ENCODE peak calls at places on chromosomes 3 and 15, in nine cellular contexts. O, Q, U, V, I, T, W, A and J are unnamed samples.

GRCh38 chr3:69009559-69010410 is 3.7 kb downstream of the EOGT start:
- DNase-seq in O (no peak), Q (no peak), U (no peak), V (no peak), I (peak; percentile 76), T (peak; percentile 62), W (no peak), A (no peak), J (no peak)

GRCh38 chr15:84762840-84763572 is 14.6 kb downstream of the ZNF592 start:
- DNase-seq in O (no peak), Q (no peak), U (no peak), V (no peak), I (no peak), T (no peak), W (no peak), A (no peak), J (no peak)

GRCh38 chr3:111668912-111669488 is 73.9 kb upstream of the ZBED2 start:
- DNase-seq in O (no peak), Q (peak; percentile 79), U (peak; percentile 65), V (no peak), I (peak; percentile 45), T (peak; percentile 56), W (no peak), A (no peak), J (peak; percentile 55)

GRCh38 chr15:63076136-63077005 is 33.8 kb downstream of the TPM1 start:
- DNase-seq in O (no peak), Q (no peak), U (no peak), V (no peak), I (no peak), T (peak; percentile 34), W (no peak), A (no peak), J (no peak)

GRCh38 chr3:23174426-23175039 is 28.6 kb upstream of the UBE2E2 start:
- DNase-seq in O (no peak), Q (peak; percentile 1), U (peak; percentile 25), V (no peak), I (no peak), T (peak; percentile 16), W (no peak), A (no peak), J (no peak)

GRCh38 chr3:150253622-150254021 is 154.5 kb upstream of the TSC22D2 start:
- DNase-seq in O (no peak), Q (peak; percentile 89), U (no peak), V (no peak), I (no peak), T (no peak), W (no peak), A (no peak), J (no peak)

GRCh38 chr3:185983495-185984141 is 45.8 kb upstream of the TRA2B start:
- DNase-seq in O (peak; percentile 48), Q (peak; percentile 88), U (peak; percentile 71), V (peak; percentile 70), I (peak; percentile 81), T (peak; percentile 90), W (peak; percentile 65), A (peak; percentile 58), J (peak; percentile 81)

GRCh38 chr3:58564456-58565160 is 12.6 kb downstream of the FAM107A start:
- DNase-seq in O (no peak), Q (no peak), U (no peak), V (no peak), I (peak; percentile 65), T (no peak), W (no peak), A (no peak), J (peak; percentile 30)

GRCh38 chr3:170680593-170680992 is 94.7 kb upstream of the SLC7A14 start:
- DNase-seq in O (no peak), Q (no peak), U (no peak), V (no peak), I (no peak), T (no peak), W (no peak), A (no peak), J (no peak)

GRCh38 chr3:139585820-139586219 is 46.3 kb upstream of the RBP1 start:
- DNase-seq in O (no peak), Q (no peak), U (no peak), V (no peak), I (no peak), T (no peak), W (no peak), A (no peak), J (no peak)

GRCh38 chr3:23806322-23807160 is 786 bp downstream of the UBE2E1 start:
- DNase-seq in O (no peak), Q (peak; percentile 63), U (no peak), V (peak; percentile 51), I (peak; percentile 48), T (peak; percentile 67), W (peak; percentile 18), A (peak; percentile 24), J (no peak)

GRCh38 chr3:117408811-117409210 is 699.2 kb downstream of the TUSC7 start:
- DNase-seq in O (no peak), Q (no peak), U (no peak), V (no peak), I (no peak), T (no peak), W (no peak), A (no peak), J (no peak)

GRCh38 chr3:39350714-39351113 is 21.2 kb downstream of the CCR8 start:
- DNase-seq in O (no peak), Q (no peak), U (no peak), V (no peak), I (no peak), T (no peak), W (no peak), A (no peak), J (no peak)

GRCh38 chr3:63864008-63864871 is 573 bp downstream of the ATXN7 start:
- DNase-seq in O (peak; percentile 46), Q (peak; percentile 62), U (no peak), V (peak; percentile 63), I (peak; percentile 67), T (peak; percentile 80), W (peak; percentile 17), A (peak; percentile 55), J (peak; percentile 31)

GRCh38 chr3:129118745-129119144 is 2.9 kb downstream of the RAB43 start:
- DNase-seq in O (peak; percentile 21), Q (no peak), U (no peak), V (no peak), I (no peak), T (no peak), W (no peak), A (peak; percentile 46), J (no peak)

GRCh38 chr15:72139667-72140066 is 21.5 kb downstream of the SENP8 start:
- DNase-seq in O (no peak), Q (no peak), U (no peak), V (no peak), I (no peak), T (no peak), W (no peak), A (no peak), J (no peak)